ENCODE peak calls at places on chromosomes 16 and 17, in eight cellular contexts. One of them, this sample, is unnamed.
A peak's percentile ranks its signal among the peaks of the same experiment; 100 is the strongest.

GRCh38 chr16:57690782-57691471 is 3.7 kb upstream of the DRC7 start:
- DNase-seq in fibroblast of pulmonary artery: peak; percentile 14
- DNase-seq in iPS DF 6.9: no peak
- DNase-seq in effector CD4-positive, alpha-beta T cell: no peak
- DNase-seq in HCEC 1CT: no peak
- DNase-seq in lower leg skin: no peak
- DNase-seq in IMR-90: peak; percentile 7
- DNase-seq in T-helper 17 cell: no peak
- DNase-seq in this sample: no peak

GRCh38 chr17:32921013-32921412 is 6.9 kb upstream of the TMEM98 start:
- DNase-seq in fibroblast of pulmonary artery: no peak
- DNase-seq in iPS DF 6.9: no peak
- DNase-seq in effector CD4-positive, alpha-beta T cell: no peak
- DNase-seq in HCEC 1CT: no peak
- DNase-seq in lower leg skin: no peak
- DNase-seq in IMR-90: no peak
- DNase-seq in T-helper 17 cell: no peak
- DNase-seq in this sample: no peak

GRCh38 chr16:67979955-67980678 is at the start of gene DPEP3:
- DNase-seq in fibroblast of pulmonary artery: no peak
- DNase-seq in iPS DF 6.9: no peak
- DNase-seq in effector CD4-positive, alpha-beta T cell: no peak
- DNase-seq in HCEC 1CT: no peak
- DNase-seq in lower leg skin: no peak
- DNase-seq in IMR-90: no peak
- DNase-seq in T-helper 17 cell: no peak
- DNase-seq in this sample: no peak

GRCh38 chr16:47492428-47493357 is 31.6 kb downstream of the PHKB start:
- DNase-seq in fibroblast of pulmonary artery: peak; percentile 78
- DNase-seq in iPS DF 6.9: no peak
- DNase-seq in effector CD4-positive, alpha-beta T cell: no peak
- DNase-seq in HCEC 1CT: no peak
- DNase-seq in lower leg skin: peak; percentile 75
- DNase-seq in IMR-90: peak; percentile 23
- DNase-seq in T-helper 17 cell: no peak
- DNase-seq in this sample: no peak

GRCh38 chr17:50459081-50459676 is 9.5 kb downstream of the CHAD start:
- DNase-seq in fibroblast of pulmonary artery: peak; percentile 23
- DNase-seq in iPS DF 6.9: no peak
- DNase-seq in effector CD4-positive, alpha-beta T cell: no peak
- DNase-seq in HCEC 1CT: peak; percentile 15
- DNase-seq in lower leg skin: no peak
- DNase-seq in IMR-90: peak; percentile 18
- DNase-seq in T-helper 17 cell: no peak
- DNase-seq in this sample: no peak

GRCh38 chr16:20803192-20803560 is 3.1 kb downstream of the ERI2 start:
- DNase-seq in fibroblast of pulmonary artery: no peak
- DNase-seq in iPS DF 6.9: no peak
- DNase-seq in effector CD4-positive, alpha-beta T cell: no peak
- DNase-seq in HCEC 1CT: peak; percentile 12
- DNase-seq in lower leg skin: no peak
- DNase-seq in IMR-90: peak; percentile 15
- DNase-seq in T-helper 17 cell: no peak
- DNase-seq in this sample: no peak

GRCh38 chr17:7586673-7587419 is 3.0 kb downstream of the SOX15 start:
- DNase-seq in fibroblast of pulmonary artery: no peak
- DNase-seq in iPS DF 6.9: no peak
- DNase-seq in effector CD4-positive, alpha-beta T cell: no peak
- DNase-seq in HCEC 1CT: no peak
- DNase-seq in lower leg skin: no peak
- DNase-seq in IMR-90: no peak
- DNase-seq in T-helper 17 cell: no peak
- DNase-seq in this sample: no peak

GRCh38 chr17:27463235-27463677 is 7.0 kb downstream of the KSR1 start:
- DNase-seq in fibroblast of pulmonary artery: no peak
- DNase-seq in iPS DF 6.9: no peak
- DNase-seq in effector CD4-positive, alpha-beta T cell: no peak
- DNase-seq in HCEC 1CT: no peak
- DNase-seq in lower leg skin: no peak
- DNase-seq in IMR-90: no peak
- DNase-seq in T-helper 17 cell: no peak
- DNase-seq in this sample: no peak

GRCh38 chr16:85717393-85718152 is 28.8 kb upstream of the GINS2 start:
- DNase-seq in fibroblast of pulmonary artery: peak; percentile 69
- DNase-seq in iPS DF 6.9: no peak
- DNase-seq in effector CD4-positive, alpha-beta T cell: peak; percentile 51
- DNase-seq in HCEC 1CT: peak; percentile 42
- DNase-seq in lower leg skin: peak; percentile 33
- DNase-seq in IMR-90: peak; percentile 47
- DNase-seq in T-helper 17 cell: peak; percentile 33
- DNase-seq in this sample: no peak

GRCh38 chr17:59221159-59221847 is 992 bp downstream of the GDPD1 start:
- DNase-seq in fibroblast of pulmonary artery: peak; percentile 5
- DNase-seq in iPS DF 6.9: no peak
- DNase-seq in effector CD4-positive, alpha-beta T cell: no peak
- DNase-seq in HCEC 1CT: no peak
- DNase-seq in lower leg skin: no peak
- DNase-seq in IMR-90: no peak
- DNase-seq in T-helper 17 cell: no peak
- DNase-seq in this sample: no peak

GRCh38 chr17:69254187-69254586 is 25.6 kb upstream of the ABCA10 start:
- DNase-seq in fibroblast of pulmonary artery: no peak
- DNase-seq in iPS DF 6.9: no peak
- DNase-seq in effector CD4-positive, alpha-beta T cell: no peak
- DNase-seq in HCEC 1CT: peak; percentile 9
- DNase-seq in lower leg skin: no peak
- DNase-seq in IMR-90: no peak
- DNase-seq in T-helper 17 cell: no peak
- DNase-seq in this sample: no peak

GRCh38 chr17:71360301-71360700 is 760.5 kb upstream of the SOX9 start:
- DNase-seq in fibroblast of pulmonary artery: peak; percentile 1
- DNase-seq in iPS DF 6.9: no peak
- DNase-seq in effector CD4-positive, alpha-beta T cell: no peak
- DNase-seq in HCEC 1CT: peak; percentile 5
- DNase-seq in lower leg skin: no peak
- DNase-seq in IMR-90: peak; percentile 22
- DNase-seq in T-helper 17 cell: no peak
- DNase-seq in this sample: no peak

GRCh38 chr17:39213852-39214251 is 11.9 kb downstream of the STAC2 start:
- DNase-seq in fibroblast of pulmonary artery: no peak
- DNase-seq in iPS DF 6.9: no peak
- DNase-seq in effector CD4-positive, alpha-beta T cell: no peak
- DNase-seq in HCEC 1CT: no peak
- DNase-seq in lower leg skin: no peak
- DNase-seq in IMR-90: peak; percentile 22
- DNase-seq in T-helper 17 cell: no peak
- DNase-seq in this sample: no peak

GRCh38 chr17:8687732-8688131 is 56.9 kb downstream of the CCDC42 start:
- DNase-seq in fibroblast of pulmonary artery: no peak
- DNase-seq in iPS DF 6.9: no peak
- DNase-seq in effector CD4-positive, alpha-beta T cell: no peak
- DNase-seq in HCEC 1CT: no peak
- DNase-seq in lower leg skin: no peak
- DNase-seq in IMR-90: no peak
- DNase-seq in T-helper 17 cell: no peak
- DNase-seq in this sample: no peak

GRCh38 chr17:71237903-71238538 is 882.8 kb upstream of the SOX9 start:
- DNase-seq in fibroblast of pulmonary artery: peak; percentile 46
- DNase-seq in iPS DF 6.9: no peak
- DNase-seq in effector CD4-positive, alpha-beta T cell: no peak
- DNase-seq in HCEC 1CT: peak; percentile 47
- DNase-seq in lower leg skin: no peak
- DNase-seq in IMR-90: peak; percentile 53
- DNase-seq in T-helper 17 cell: no peak
- DNase-seq in this sample: no peak

GRCh38 chr17:29347831-29348281 is 42.3 kb upstream of the TAOK1 start:
- DNase-seq in fibroblast of pulmonary artery: peak; percentile 54
- DNase-seq in iPS DF 6.9: no peak
- DNase-seq in effector CD4-positive, alpha-beta T cell: no peak
- DNase-seq in HCEC 1CT: peak; percentile 25
- DNase-seq in lower leg skin: no peak
- DNase-seq in IMR-90: no peak
- DNase-seq in T-helper 17 cell: no peak
- DNase-seq in this sample: no peak

GRCh38 chr17:43368740-43369506 is 29.9 kb upstream of the ARL4D start:
- DNase-seq in fibroblast of pulmonary artery: peak; percentile 86
- DNase-seq in iPS DF 6.9: peak; percentile 55
- DNase-seq in effector CD4-positive, alpha-beta T cell: peak; percentile 51
- DNase-seq in HCEC 1CT: peak; percentile 85
- DNase-seq in lower leg skin: peak; percentile 81
- DNase-seq in IMR-90: peak; percentile 70
- DNase-seq in T-helper 17 cell: peak; percentile 47
- DNase-seq in this sample: peak; percentile 39

GRCh38 chr17:17151055-17151454 is 55.1 kb downstream of the PLD6 start:
- DNase-seq in fibroblast of pulmonary artery: peak; percentile 73
- DNase-seq in iPS DF 6.9: no peak
- DNase-seq in effector CD4-positive, alpha-beta T cell: no peak
- DNase-seq in HCEC 1CT: peak; percentile 84
- DNase-seq in lower leg skin: no peak
- DNase-seq in IMR-90: peak; percentile 90
- DNase-seq in T-helper 17 cell: no peak
- DNase-seq in this sample: no peak

GRCh38 chr16:3625911-3626732 is 14.7 kb upstream of the SLX4 start:
- DNase-seq in fibroblast of pulmonary artery: peak; percentile 75
- DNase-seq in iPS DF 6.9: no peak
- DNase-seq in effector CD4-positive, alpha-beta T cell: no peak
- DNase-seq in HCEC 1CT: no peak
- DNase-seq in lower leg skin: no peak
- DNase-seq in IMR-90: no peak
- DNase-seq in T-helper 17 cell: no peak
- DNase-seq in this sample: no peak

GRCh38 chr17:28733346-28733745 is 4.8 kb downstream of the NEK8 start:
- DNase-seq in fibroblast of pulmonary artery: no peak
- DNase-seq in iPS DF 6.9: no peak
- DNase-seq in effector CD4-positive, alpha-beta T cell: no peak
- DNase-seq in HCEC 1CT: no peak
- DNase-seq in lower leg skin: no peak
- DNase-seq in IMR-90: no peak
- DNase-seq in T-helper 17 cell: no peak
- DNase-seq in this sample: no peak

GRCh38 chr16:65757064-65757463 is 609.4 kb upstream of the CDH5 start:
- DNase-seq in fibroblast of pulmonary artery: peak; percentile 42
- DNase-seq in iPS DF 6.9: no peak
- DNase-seq in effector CD4-positive, alpha-beta T cell: no peak
- DNase-seq in HCEC 1CT: no peak
- DNase-seq in lower leg skin: no peak
- DNase-seq in IMR-90: peak; percentile 11
- DNase-seq in T-helper 17 cell: no peak
- DNase-seq in this sample: no peak

GRCh38 chr16:9092963-9093477 is 1.6 kb downstream of the HAPSTR1 start:
- DNase-seq in fibroblast of pulmonary artery: no peak
- DNase-seq in iPS DF 6.9: no peak
- DNase-seq in effector CD4-positive, alpha-beta T cell: peak; percentile 12
- DNase-seq in HCEC 1CT: peak; percentile 18
- DNase-seq in lower leg skin: peak; percentile 44
- DNase-seq in IMR-90: no peak
- DNase-seq in T-helper 17 cell: no peak
- DNase-seq in this sample: no peak

GRCh38 chr16:49653577-49653976 is 202.3 kb downstream of the ZNF423 start:
- DNase-seq in fibroblast of pulmonary artery: no peak
- DNase-seq in iPS DF 6.9: no peak
- DNase-seq in effector CD4-positive, alpha-beta T cell: no peak
- DNase-seq in HCEC 1CT: no peak
- DNase-seq in lower leg skin: no peak
- DNase-seq in IMR-90: no peak
- DNase-seq in T-helper 17 cell: no peak
- DNase-seq in this sample: no peak

GRCh38 chr17:79683365-79683764 is 47.4 kb upstream of the ENPP7 start:
- DNase-seq in fibroblast of pulmonary artery: no peak
- DNase-seq in iPS DF 6.9: no peak
- DNase-seq in effector CD4-positive, alpha-beta T cell: no peak
- DNase-seq in HCEC 1CT: no peak
- DNase-seq in lower leg skin: no peak
- DNase-seq in IMR-90: no peak
- DNase-seq in T-helper 17 cell: no peak
- DNase-seq in this sample: no peak